ENCODE peak calls at places on chromosome 17, in eight cellular contexts. V is colonic mucosa; T is CD4-positive, alpha-beta memory T cell; D is uterus; U is left lung; N is cardiac muscle cell; P is neural progenitor cell; H is pancreas. X is an unnamed sample.

GRCh38 chr17:7440113-7440822 is 956 bp downstream of the FGF11 start:
- DNase-seq in V (peak; percentile 36), T (peak; percentile 23), D (peak; percentile 67), U (peak; percentile 84), N (peak; percentile 76), P (peak; percentile 73), H (peak; percentile 49), X (peak; percentile 72)

GRCh38 chr17:8122391-8122922 is 1.4 kb downstream of the HES7 start:
- DNase-seq in V (peak; percentile 44), T (no peak), D (peak; percentile 53), U (no peak), N (peak; percentile 18), P (peak; percentile 57), H (no peak), X (peak; percentile 49)

GRCh38 chr17:61152898-61153297 is 246.7 kb upstream of the TBX2 start:
- DNase-seq in V (no peak), T (no peak), D (no peak), U (no peak), N (no peak), P (no peak), H (no peak), X (no peak)

GRCh38 chr17:79799538-79800324 is 2.9 kb upstream of the CBX8 start:
- DNase-seq in V (no peak), T (no peak), D (no peak), U (peak; percentile 53), N (no peak), P (peak; percentile 48), H (no peak), X (no peak)

GRCh38 chr17:63700528-63701441 is 860 bp upstream of the LIMD2 start:
- DNase-seq in V (no peak), T (peak; percentile 58), D (peak; percentile 44), U (peak; percentile 88), N (peak; percentile 53), P (peak; percentile 74), H (no peak), X (peak; percentile 46)

GRCh38 chr17:44219126-44219635 is 294 bp downstream of the UBTF start:
- DNase-seq in V (peak; percentile 61), T (peak; percentile 76), D (peak; percentile 66), U (peak; percentile 92), N (no peak), P (peak; percentile 93), H (no peak), X (peak; percentile 75)

GRCh38 chr17:80826955-80827645 is 164.5 kb upstream of the CHMP6 start:
- DNase-seq in V (no peak), T (no peak), D (peak; percentile 67), U (peak; percentile 86), N (no peak), P (peak; percentile 39), H (no peak), X (peak; percentile 69)

GRCh38 chr17:1047177-1047885 is 50.4 kb downstream of the TIMM22 start:
- DNase-seq in V (no peak), T (no peak), D (no peak), U (peak; percentile 71), N (peak; percentile 37), P (no peak), H (no peak), X (no peak)

GRCh38 chr17:79695293-79696158 is 35.2 kb upstream of the ENPP7 start:
- DNase-seq in V (no peak), T (no peak), D (no peak), U (no peak), N (no peak), P (no peak), H (no peak), X (peak; percentile 67)

GRCh38 chr17:6507535-6507934 is 48.8 kb downstream of the PITPNM3 start:
- DNase-seq in V (peak; percentile 39), T (no peak), D (peak; percentile 51), U (no peak), N (no peak), P (no peak), H (no peak), X (no peak)

GRCh38 chr17:42530952-42531454 is 5.0 kb upstream of the NAGLU start:
- DNase-seq in V (no peak), T (no peak), D (no peak), U (no peak), N (no peak), P (no peak), H (peak; percentile 63), X (no peak)

GRCh38 chr17:69084911-69085310 is 24.2 kb upstream of the ABCA9 start:
- DNase-seq in V (no peak), T (no peak), D (no peak), U (no peak), N (peak; percentile 27), P (peak; percentile 68), H (no peak), X (no peak)

GRCh38 chr17:41215681-41216080 is 10.8 kb upstream of the KRTAP9-2 start:
- DNase-seq in V (no peak), T (no peak), D (no peak), U (no peak), N (no peak), P (no peak), H (no peak), X (no peak)

GRCh38 chr17:78360371-78361226 is 722 bp upstream of the SOCS3 start:
- DNase-seq in V (peak; percentile 99), T (peak; percentile 85), D (peak; percentile 93), U (peak; percentile 100), N (peak; percentile 95), P (peak; percentile 96), H (peak; percentile 92), X (peak; percentile 98)

GRCh38 chr17:78472035-78472905 is 93.8 kb downstream of the PGS1 start:
- DNase-seq in V (no peak), T (no peak), D (no peak), U (peak; percentile 60), N (no peak), P (no peak), H (no peak), X (no peak)

GRCh38 chr17:77886387-77886728 is 72.1 kb upstream of the TNRC6C start:
- DNase-seq in V (peak; percentile 27), T (no peak), D (no peak), U (peak; percentile 89), N (no peak), P (no peak), H (no peak), X (no peak)

GRCh38 chr17:41710472-41711090 is 1.6 kb upstream of the GAST start:
- DNase-seq in V (no peak), T (no peak), D (no peak), U (no peak), N (no peak), P (no peak), H (no peak), X (no peak)

GRCh38 chr17:52606590-52606989 is 448.1 kb upstream of the CA10 start:
- DNase-seq in V (no peak), T (no peak), D (no peak), U (no peak), N (no peak), P (no peak), H (no peak), X (peak; percentile 7)

GRCh38 chr17:52606098-52606497 is 447.6 kb upstream of the CA10 start:
- DNase-seq in V (no peak), T (no peak), D (no peak), U (no peak), N (no peak), P (no peak), H (no peak), X (no peak)

GRCh38 chr17:52604105-52604504 is 445.6 kb upstream of the CA10 start:
- DNase-seq in V (no peak), T (no peak), D (no peak), U (no peak), N (no peak), P (no peak), H (no peak), X (no peak)
- H3K9me3 ChIP-seq in V (no peaks in the 10 kb centered on the region), T (no peaks in the 10 kb centered on the region), D (no peaks in the 10 kb centered on the region), U (no peaks in the 10 kb centered on the region), N (no peaks in the 10 kb centered on the region), P (no peaks in the 10 kb centered on the region), H (no peaks in the 10 kb centered on the region), X (no peaks in the 10 kb centered on the region)

GRCh38 chr17:10369239-10369638 is 3.6 kb downstream of the MYH13 start:
- DNase-seq in V (no peak), T (no peak), D (no peak), U (no peak), N (no peak), P (no peak), H (no peak), X (no peak)
- H3K9me3 ChIP-seq in V (no peaks in the 10 kb centered on the region), T (no peaks in the 10 kb centered on the region), D (no peaks in the 10 kb centered on the region), U (no peaks in the 10 kb centered on the region), N (no peaks in the 10 kb centered on the region), P (no peaks in the 10 kb centered on the region), H (no peaks in the 10 kb centered on the region), X (no peaks in the 10 kb centered on the region)

GRCh38 chr17:27965224-27965623 is 72.1 kb upstream of the LYRM9 start:
- DNase-seq in V (no peak), T (no peak), D (no peak), U (no peak), N (no peak), P (no peak), H (no peak), X (no peak)

GRCh38 chr17:27970587-27970986 is 71.9 kb upstream of the NLK start:
- DNase-seq in V (no peak), T (no peak), D (no peak), U (no peak), N (no peak), P (no peak), H (no peak), X (no peak)

GRCh38 chr17:27973258-27974044 is 69.0 kb upstream of the NLK start:
- DNase-seq in V (no peak), T (no peak), D (no peak), U (no peak), N (no peak), P (no peak), H (no peak), X (no peak)

GRCh38 chr17:27974045-27974436 is 68.4 kb upstream of the NLK start:
- DNase-seq in V (no peak), T (no peak), D (no peak), U (no peak), N (no peak), P (no peak), H (no peak), X (no peak)

GRCh38 chr17:27968206-27968732 is 74.2 kb upstream of the NLK start:
- DNase-seq in V (no peak), T (no peak), D (no peak), U (no peak), N (peak; percentile 83), P (no peak), H (peak; percentile 88), X (no peak)
- H3K9me3 ChIP-seq in V (no peaks in the 10 kb centered on the region), T (no peaks in the 10 kb centered on the region), D (no peaks in the 10 kb centered on the region), U (no peaks in the 10 kb centered on the region), N (no peaks in the 10 kb centered on the region), P (no peaks in the 10 kb centered on the region), H (no peaks in the 10 kb centered on the region), X (no peaks in the 10 kb centered on the region)

DNA sequence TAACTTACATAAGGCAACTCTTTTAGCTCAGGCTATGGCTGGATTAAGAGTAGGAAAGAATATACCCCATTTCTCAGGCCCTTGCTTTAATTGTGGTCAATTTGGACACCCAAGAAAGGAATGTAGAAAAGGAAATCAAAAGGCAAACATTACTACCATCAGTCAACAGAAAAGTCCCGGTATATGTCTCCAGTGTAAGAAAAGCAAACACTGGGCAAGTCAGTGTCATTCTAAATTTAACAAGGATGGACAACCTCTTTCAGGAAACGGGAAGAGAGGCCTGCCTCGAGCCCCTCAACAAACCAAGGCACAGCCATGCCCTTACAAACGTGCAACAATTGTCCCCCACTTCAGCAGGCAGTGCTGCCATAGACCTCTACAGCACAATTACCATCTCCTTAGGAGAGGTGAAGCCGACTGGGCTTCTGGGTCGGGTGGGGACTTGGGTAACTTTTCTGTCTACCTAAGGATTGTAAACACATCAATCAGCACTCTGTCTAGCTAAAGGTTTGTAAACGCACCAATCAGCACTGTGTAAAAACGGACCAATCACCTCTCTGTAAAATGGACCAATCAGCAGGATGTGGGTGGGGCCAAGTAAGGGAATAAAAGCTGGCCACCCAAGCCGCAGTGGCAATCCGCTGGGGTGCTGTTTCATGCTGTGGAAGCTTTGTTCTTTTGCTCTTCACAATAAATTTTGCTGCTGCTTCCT is 12.4 kb downstream of the MRPL58 start:
- DNase-seq in V (no peak), T (peak; percentile 30), D (no peak), U (no peak), N (no peak), P (no peak), H (no peak), X (no peak)
- H3K9me3 ChIP-seq in V (no peaks in the 10 kb centered on the region), T (no peaks in the 10 kb centered on the region), D (no peaks in the 10 kb centered on the region), U (no peaks in the 10 kb centered on the region), N (no peaks in the 10 kb centered on the region), P (no peaks in the 10 kb centered on the region), H (no peaks in the 10 kb centered on the region), X (peaks cover 4% of the 10 kb centered on the region)

X was measured in SJCRH30.